ENCODE peak calls at places on chromosomes 2 and 18, in eight cellular contexts. I is mesendoderm, L is HCT116, J is IMR-90, O is GM23248, E is NT2/D1, N is HepG2, U is endodermal cell. P is an unnamed sample.

GRCh38 chr2:180130403-180130802 is 123.3 kb upstream of the CWC22 start:
- DNase-seq in N (no peak), U (no peak), E (no peak), J (peak; percentile 65), L (no peak), I (no peak), O (peak; percentile 77), P (peak; percentile 22)

GRCh38 chr2:1818404-1818803 is 74.1 kb upstream of the PXDN start:
- DNase-seq in L (no peak), E (no peak), I (no peak), O (peak; percentile 38), J (peak; percentile 63), N (no peak), U (no peak), P (no peak)

GRCh38 chr2:69509011-69509749 is 71.9 kb upstream of the NFU1 start:
- DNase-seq in I (no peak), J (peak; percentile 32), O (no peak), E (no peak), U (no peak), N (no peak), L (no peak), P (no peak)

GRCh38 chr2:85429213-85429923 is 10.9 kb downstream of the SH2D6 start:
- DNase-seq in I (no peak), O (no peak), N (peak; percentile 27), L (no peak), E (no peak), J (no peak), U (no peak), P (no peak)

GRCh38 chr18:62957885-62958472 is 242.6 kb downstream of the PHLPP1 start:
- DNase-seq in N (peak; percentile 46), O (peak; percentile 51), I (peak; percentile 72), U (peak; percentile 83), E (no peak), J (peak; percentile 14), L (peak; percentile 40), P (peak; percentile 36)

GRCh38 chr2:222447144-222447543 is 22.8 kb downstream of the SGPP2 start:
- DNase-seq in O (no peak), J (no peak), L (no peak), U (no peak), I (no peak), N (no peak), E (no peak), P (no peak)

GRCh38 chr2:171999125-171999524 is 628 bp upstream of the METAP1D start:
- DNase-seq in N (no peak), E (no peak), L (no peak), O (peak; percentile 41), J (no peak), I (no peak), U (no peak), P (no peak)

GRCh38 chr2:176419591-176420071 is 150.4 kb downstream of the MTX2 start:
- DNase-seq in N (no peak), I (no peak), L (no peak), U (no peak), O (peak; percentile 87), J (peak; percentile 89), E (no peak), P (peak; percentile 60)

GRCh38 chr2:172248381-172249173 is 145.9 kb upstream of the DLX2 start:
- DNase-seq in U (peak; percentile 52), I (peak; percentile 96), L (no peak), N (no peak), J (peak; percentile 63), E (no peak), O (peak; percentile 80), P (no peak)

GRCh38 chr2:116719841-116720240 is 1094.7 kb upstream of the DDX18 start:
- DNase-seq in J (no peak), O (no peak), N (no peak), E (no peak), L (no peak), I (no peak), U (no peak), P (no peak)

GRCh38 chr18:43265465-43265864 is 11.8 kb downstream of the SYT4 start:
- DNase-seq in L (no peak), O (no peak), E (no peak), I (no peak), N (no peak), U (no peak), J (no peak), P (no peak)

GRCh38 chr2:175004730-175004979 is 526 bp downstream of the CHN1 start:
- DNase-seq in L (no peak), U (no peak), I (no peak), O (peak; percentile 57), J (no peak), N (no peak), E (no peak), P (no peak)

GRCh38 chr18:12049983-12050811 is 43.4 kb upstream of the ANKRD62 start:
- DNase-seq in O (no peak), U (no peak), I (no peak), L (no peak), J (no peak), E (no peak), N (no peak), P (no peak)

GRCh38 chr2:36667931-36668330 is 28.6 kb upstream of the VIT start:
- DNase-seq in U (peak; percentile 82), O (no peak), L (no peak), N (no peak), J (no peak), I (peak; percentile 62), E (no peak), P (no peak)

GRCh38 chr2:133674433-133675331 is 106.4 kb upstream of the NCKAP5 start:
- DNase-seq in I (peak; percentile 74), L (no peak), N (peak; percentile 36), E (peak; percentile 40), O (peak; percentile 90), U (peak; percentile 73), J (peak; percentile 90), P (peak; percentile 95)

GRCh38 chr2:235270951-235271350 is 222.9 kb upstream of the AGAP1 start:
- DNase-seq in E (no peak), U (no peak), I (no peak), O (peak; percentile 76), L (no peak), N (no peak), J (peak; percentile 70), P (peak; percentile 53)

GRCh38 chr2:6934758-6935638 is 17.8 kb downstream of the RNF144A start:
- DNase-seq in J (no peak), N (no peak), O (no peak), E (no peak), L (no peak), I (peak; percentile 18), U (peak; percentile 54), P (no peak)

GRCh38 chr2:190060626-190061025 is 1.9 kb downstream of the MSTN start:
- DNase-seq in E (no peak), U (no peak), O (no peak), I (no peak), N (no peak), L (no peak), J (no peak), P (no peak)

GRCh38 chr2:190062053-190062452 is 476 bp downstream of the MSTN start:
- DNase-seq in N (no peak), I (no peak), L (no peak), U (no peak), O (peak; percentile 18), E (no peak), J (no peak), P (peak; percentile 23)

GRCh38 chr2:190063624-190064023 is 1.1 kb upstream of the MSTN start:
- DNase-seq in U (no peak), J (no peak), L (no peak), N (no peak), O (no peak), I (no peak), E (no peak), P (no peak)

GRCh38 chr2:190060019-190060418 is 2.5 kb downstream of the MSTN start:
- DNase-seq in E (no peak), N (no peak), O (no peak), L (no peak), U (no peak), I (no peak), J (no peak), P (no peak)

DNA sequence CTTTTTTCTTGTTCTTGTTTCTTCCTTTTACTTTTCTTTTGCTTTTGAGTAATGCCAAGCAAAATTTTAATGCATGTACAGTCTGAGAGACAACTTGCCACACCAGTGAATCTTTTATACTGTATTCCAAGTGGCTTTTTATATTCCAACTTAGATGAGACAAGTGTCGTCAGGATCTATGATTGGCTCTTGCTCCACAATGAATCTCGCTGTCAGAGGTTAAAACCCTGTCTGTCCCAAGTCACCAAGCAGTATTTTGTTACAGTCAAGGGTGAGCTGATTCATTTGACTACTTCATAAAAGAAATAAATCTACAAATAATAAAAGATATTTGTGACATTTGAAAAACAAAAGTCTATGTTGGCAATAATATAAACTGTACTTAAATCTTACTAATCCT is at the start of gene MSTN:
- DNase-seq in U (no peak), J (no peak), E (no peak), N (no peak), O (no peak), I (no peak), L (no peak), P (no peak)
- H3K4me3 ChIP-seq in U (no peak within 1 kb of the TSS), J (no peak within 1 kb of the TSS), E (no peak within 1 kb of the TSS), N (no peak within 1 kb of the TSS), O (peak within 1 kb of the TSS; percentile 50), I (no peak within 1 kb of the TSS), L (no peak within 1 kb of the TSS), P (no peak within 1 kb of the TSS)

GRCh38 chr2:113892004-113892740 is 2.3 kb downstream of the ACTR3 start:
- DNase-seq in E (no peak), L (no peak), U (no peak), O (no peak), J (no peak), N (no peak), I (peak; percentile 26), P (no peak)
- H3K4me1 ChIP-seq in E (no peaks in the 10 kb centered on the region), L (peaks cover 52% of the 10 kb centered on the region), U (peaks cover 4% of the 10 kb centered on the region), O (peaks cover 72% of the 10 kb centered on the region), J (peaks cover 12% of the 10 kb centered on the region), N (peaks cover 75% of the 10 kb centered on the region), I (peaks cover 14% of the 10 kb centered on the region), P (peaks cover 68% of the 10 kb centered on the region)

GRCh38 chr18:77111449-77112160 is 21.0 kb downstream of the MBP start:
- DNase-seq in N (no peak), O (no peak), E (no peak), J (no peak), I (no peak), U (peak; percentile 50), L (no peak), P (no peak)
- H3K9ac ChIP-seq in N (no peak overlapping the region), O (no peak overlapping the region), E (no peak overlapping the region), J (no peak overlapping the region), I (no peak overlapping the region), U (no peak overlapping the region), L (no peak overlapping the region), P (no peak overlapping the region)

GRCh38 chr2:165074884-165075283 is 119.6 kb upstream of the SLC38A11 start:
- DNase-seq in I (peak; percentile 20), L (no peak), N (no peak), J (no peak), O (no peak), E (no peak), U (no peak), P (no peak)

GRCh38 chr2:165079432-165079831 is 124.1 kb upstream of the SLC38A11 start:
- DNase-seq in O (no peak), E (no peak), U (no peak), N (no peak), J (no peak), L (no peak), I (no peak), P (no peak)

GRCh38 chr2:165081276-165081675 is 122.6 kb downstream of the SCN3A start:
- DNase-seq in E (no peak), U (no peak), L (no peak), N (no peak), O (no peak), J (no peak), I (no peak), P (no peak)

GRCh38 chr2:165082479-165082878 is 121.4 kb downstream of the SCN3A start:
- DNase-seq in L (no peak), E (no peak), I (no peak), N (no peak), U (no peak), O (no peak), J (no peak), P (no peak)

GRCh38 chr2:165078913-165079312 is 123.6 kb upstream of the SLC38A11 start:
- DNase-seq in I (no peak), N (no peak), E (no peak), J (no peak), O (no peak), L (no peak), U (no peak), P (no peak)
- H3K4me3 ChIP-seq in I (no peak overlapping the region), N (no peak overlapping the region), E (no peak overlapping the region), J (no peak overlapping the region), O (no peak overlapping the region), L (no peak overlapping the region), U (no peak overlapping the region), P (no peak overlapping the region)